ENCODE peak calls at places on chromosome 6, in five cellular contexts. K is fibroblast of lung, B is mammary epithelial cell, Q is GM23248, G is neural progenitor cell. J is an unnamed sample.

GRCh38 chr6:50815436-50816114 is 3.1 kb upstream of the TFAP2B start:
- DNase-seq in K (peak), B (peak), Q (peak), G (no peak), J (no peak)

GRCh38 chr6:116111552-116112528 is 11.2 kb downstream of the NT5DC1 start:
- DNase-seq in K (peak), B (peak), Q (peak), G (peak), J (peak)

GRCh38 chr6:22959571-22959970 is 390.2 kb downstream of the HDGFL1 start:
- DNase-seq in K (no peak), B (peak), Q (no peak), G (no peak), J (no peak)

GRCh38 chr6:91198588-91199255 is 611.9 kb upstream of the MAP3K7 start:
- DNase-seq in K (peak), B (no peak), Q (no peak), G (no peak), J (no peak)

GRCh38 chr6:152854086-152854795 is 103.6 kb downstream of the VIP start:
- DNase-seq in K (no peak), B (no peak), Q (no peak), G (no peak), J (no peak)

GRCh38 chr6:34459899-34460593 is 5.8 kb upstream of the PACSIN1 start:
- DNase-seq in K (peak), B (peak), Q (peak), G (peak), J (peak)

GRCh38 chr6:14035448-14035847 is 82.1 kb upstream of the CD83 start:
- DNase-seq in K (peak), B (peak), Q (peak), G (peak), J (no peak)

GRCh38 chr6:4607026-4607704 is 169.0 kb upstream of the CDYL start:
- DNase-seq in K (peak), B (peak), Q (peak), G (no peak), J (peak)

GRCh38 chr6:137811121-137811911 is 55.7 kb upstream of the TNFAIP3 start:
- DNase-seq in K (peak), B (peak), Q (peak), G (peak), J (peak)

GRCh38 chr6:88442731-88443130 is 276.6 kb upstream of the CNR1 start:
- DNase-seq in K (no peak), B (no peak), Q (no peak), G (no peak), J (no peak)

GRCh38 chr6:167750956-167751358 is 75.8 kb upstream of the AFDN start:
- DNase-seq in K (no peak), B (peak), Q (no peak), G (no peak), J (peak)

GRCh38 chr6:18212231-18212630 is 52.1 kb downstream of the DEK start:
- DNase-seq in K (no peak), B (no peak), Q (no peak), G (no peak), J (no peak)

GRCh38 chr6:52522151-52522626 is 54.7 kb downstream of the TRAM2 start:
- DNase-seq in K (peak), B (no peak), Q (peak), G (no peak), J (no peak)

GRCh38 chr6:108123516-108123929 is 42.3 kb upstream of the NR2E1 start:
- DNase-seq in K (no peak), B (no peak), Q (no peak), G (peak), J (no peak)

GRCh38 chr6:20092071-20092566 is 120.2 kb downstream of the MBOAT1 start:
- DNase-seq in K (peak), B (peak), Q (peak), G (peak), J (no peak)

GRCh38 chr6:16929814-16930213 is 168.6 kb upstream of the ATXN1 start:
- DNase-seq in K (peak), B (peak), Q (peak), G (no peak), J (no peak)

GRCh38 chr6:109241199-109241598 is 141.1 kb downstream of the CD164 start:
- DNase-seq in K (peak), B (peak), Q (peak), G (no peak), J (no peak)

GRCh38 chr6:169172435-169172834 is 81.2 kb downstream of the THBS2 start:
- DNase-seq in K (peak), B (peak), Q (peak), G (no peak), J (no peak)

GRCh38 chr6:160042788-160043301 is 74.0 kb downstream of the IGF2R start:
- DNase-seq in K (peak), B (peak), Q (peak), G (no peak), J (no peak)

GRCh38 chr6:160040527-160041264 is 71.8 kb downstream of the IGF2R start:
- DNase-seq in K (no peak), B (no peak), Q (no peak), G (no peak), J (no peak)

GRCh38 chr6:160041608-160042007 is 72.7 kb downstream of the IGF2R start:
- DNase-seq in K (peak), B (peak), Q (peak), G (no peak), J (no peak)

GRCh38 chr6:160042014-160042773 is 73.3 kb downstream of the IGF2R start:
- DNase-seq in K (peak), B (peak), Q (peak), G (no peak), J (no peak)

GRCh38 chr6:160043784-160044183 is 74.9 kb downstream of the IGF2R start:
- DNase-seq in K (no peak), B (no peak), Q (no peak), G (no peak), J (no peak)
- H3K9ac ChIP-seq in K (no peak), B (no peak), Q (no peak), G (no peak), J (no peak)

DNA sequence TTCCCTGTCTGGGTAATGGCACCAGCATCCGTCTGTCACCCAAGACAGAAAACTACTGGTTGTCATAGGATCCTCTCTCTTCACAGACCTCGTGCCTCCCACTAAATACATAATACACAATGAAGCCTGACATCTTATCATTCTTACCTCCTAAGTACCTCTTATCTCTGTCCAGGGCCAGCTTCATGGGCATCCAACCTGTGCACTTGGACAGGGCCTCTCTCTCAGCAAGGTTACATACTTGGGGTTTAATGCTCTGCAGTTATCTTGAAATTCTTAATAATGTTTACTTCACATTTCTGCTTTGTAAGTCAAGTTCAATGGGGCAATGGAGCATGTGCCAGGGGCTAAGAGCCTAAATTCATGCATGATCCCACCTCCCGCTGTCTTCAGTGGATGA is 30.8 kb upstream of the KLHL31 start:
- DNase-seq in K (no peak), B (no peak), Q (no peak), G (no peak), J (no peak)
- H3K27ac ChIP-seq in K (no peak), B (no peak), Q (no peak), G (no peak), J (no peak)

DNA sequence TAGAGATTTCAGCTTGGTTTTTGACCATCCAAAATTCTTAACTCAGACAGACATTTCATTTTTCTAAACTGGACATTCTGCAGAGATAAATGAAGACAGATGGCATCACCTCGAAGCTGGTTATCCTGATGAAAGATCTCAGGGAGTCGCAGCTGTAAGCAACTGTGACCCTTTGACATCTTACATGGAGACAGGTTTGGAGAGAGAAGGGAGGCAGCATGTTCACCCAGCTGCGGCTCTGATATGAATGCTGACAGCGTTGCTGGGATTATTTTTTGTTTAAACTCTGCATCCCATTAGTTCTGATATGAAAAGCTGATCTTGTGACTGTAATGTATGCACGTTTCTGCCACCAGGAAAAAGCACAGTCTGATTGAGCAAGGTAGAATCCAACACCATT is 89.4 kb downstream of the C6orf118 start:
- DNase-seq in K (no peak), B (no peak), Q (no peak), G (no peak), J (no peak)
- H3K9ac ChIP-seq in K (no peak), B (no peak), Q (no peak), G (no peak), J (no peak)

DNA sequence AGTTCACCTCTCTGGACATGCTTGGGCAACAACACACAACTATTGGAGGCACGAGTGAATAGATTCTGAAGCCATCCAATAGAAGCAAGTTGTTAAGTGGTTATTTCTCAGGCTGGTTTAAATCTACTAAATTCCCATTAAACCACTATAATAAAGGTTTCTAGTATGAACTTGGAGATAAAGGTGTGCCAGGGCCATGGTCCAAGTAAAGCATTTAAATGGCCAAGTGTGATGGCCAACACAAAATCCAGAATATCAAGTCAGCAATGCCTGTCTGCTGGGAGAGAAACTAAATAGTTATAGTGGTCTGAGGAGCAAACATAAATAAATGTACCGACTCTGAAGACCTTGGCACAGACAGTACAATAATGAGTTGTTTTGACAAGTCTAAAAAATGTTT is 294.3 kb upstream of the STXBP5 start:
- DNase-seq in K (peak), B (no peak), Q (no peak), G (no peak), J (no peak)
- H3K27ac ChIP-seq in K (no peak), B (no peak), Q (no peak), G (no peak), J (no peak)

DNA sequence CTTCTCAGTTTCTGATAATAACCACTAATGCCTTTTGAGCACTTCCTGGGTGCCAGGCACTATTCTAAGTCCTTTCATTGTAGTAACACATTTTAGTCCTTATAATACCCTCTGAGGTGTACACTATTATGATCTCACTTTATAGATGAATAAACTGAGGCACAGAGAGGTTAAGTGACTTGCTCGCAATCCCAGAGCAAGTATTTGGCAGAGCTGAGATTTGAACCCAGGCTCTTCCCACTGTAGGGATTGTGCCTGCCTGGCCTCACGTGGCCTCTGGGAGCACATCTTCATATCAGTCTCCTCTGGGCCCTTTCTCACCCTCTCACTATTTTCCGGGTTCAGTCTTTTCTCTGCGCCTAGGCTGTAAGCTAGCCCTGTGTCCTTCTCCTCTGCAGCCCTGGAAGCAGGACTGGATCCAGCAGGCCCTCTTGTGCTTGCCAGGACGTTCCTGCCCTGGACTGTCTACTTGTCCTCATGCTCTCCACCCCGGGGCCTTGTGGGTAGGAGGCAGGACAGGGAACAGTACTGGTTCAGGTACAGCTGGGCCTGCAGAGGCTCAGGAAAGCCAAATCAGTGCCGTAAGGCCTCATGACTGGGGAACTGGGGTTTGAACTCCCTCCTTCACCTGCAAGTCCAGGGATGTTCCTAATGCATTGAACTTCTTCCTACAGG is 139.6 kb downstream of the VEGFA start:
- DNase-seq in K (no peak), B (no peak), Q (no peak), G (no peak), J (no peak)
- H3K9ac ChIP-seq in K (no peak), B (no peak), Q (no peak), G (no peak), J (no peak)

GRCh38 chr6:151493495-151494234 is at the start of gene CCDC170:
- DNase-seq in K (peak), B (no peak), Q (peak), G (peak), J (peak)
- H3K27ac ChIP-seq in K (peak), B (no peak), Q (peak), G (no peak), J (peak)

GRCh38 chr6:90173262-90173926 is 123.2 kb downstream of the BACH2 start:
- DNase-seq in K (no peak), B (no peak), Q (no peak), G (no peak), J (no peak)

GRCh38 chr6:90168693-90169131 is 127.9 kb downstream of the BACH2 start:
- DNase-seq in K (peak), B (peak), Q (peak), G (no peak), J (no peak)

GRCh38 chr6:90169328-90169886 is 127.2 kb downstream of the BACH2 start:
- DNase-seq in K (peak), B (peak), Q (peak), G (peak), J (no peak)

GRCh38 chr6:90167514-90168379 is 128.9 kb downstream of the BACH2 start:
- DNase-seq in K (no peak), B (no peak), Q (no peak), G (no peak), J (no peak)

GRCh38 chr6:90170601-90171000 is 126.0 kb downstream of the BACH2 start:
- DNase-seq in K (no peak), B (no peak), Q (no peak), G (no peak), J (no peak)
- H3K9ac ChIP-seq in K (no peak), B (no peak), Q (no peak), G (no peak), J (no peak)

J was measured in colonic mucosa.